ENCODE peak calls at places on chromosome 20, in nine cellular contexts. D is effector memory CD4-positive, alpha-beta T cell; S is brain microvascular endothelial cell; C is caudate nucleus; T is SK-N-SH; K is breast epithelium; E is right lobe of liver; G is psoas muscle; A is A549. Y is an unnamed sample.

GRCh38 chr20:53869466-53870258 is 200.7 kb downstream of the BCAS1 start:
- DNase-seq in D (peak), C (no peak), A (peak), K (peak), S (peak), G (no peak), T (peak), E (no peak), Y (peak)

GRCh38 chr20:54556406-54556805 is 81.0 kb downstream of the DOK5 start:
- DNase-seq in K (no peak), E (no peak), D (no peak), C (no peak), A (no peak), T (no peak), G (no peak), S (no peak), Y (no peak)

GRCh38 chr20:8389381-8390368 is 257.6 kb downstream of the PLCB1 start:
- DNase-seq in T (peak), C (no peak), E (no peak), K (no peak), D (no peak), G (no peak), S (no peak), A (peak), Y (no peak)

GRCh38 chr20:49452011-49452482 is 30.4 kb downstream of the KCNB1 start:
- DNase-seq in A (no peak), E (peak), C (no peak), D (no peak), S (no peak), T (no peak), K (peak), G (peak), Y (no peak)

GRCh38 chr20:51019598-51020592 is 3.0 kb downstream of the KCNG1 start:
- DNase-seq in T (peak), K (no peak), E (no peak), A (no peak), G (no peak), D (no peak), S (no peak), C (no peak), Y (no peak)

GRCh38 chr20:13292486-13292885 is 71.4 kb downstream of the ISM1 start:
- DNase-seq in E (no peak), T (no peak), K (no peak), C (no peak), A (no peak), S (no peak), D (no peak), G (no peak), Y (no peak)

GRCh38 chr20:57660510-57661199 is 40.4 kb upstream of the ZBP1 start:
- DNase-seq in A (no peak), K (peak), C (no peak), D (no peak), E (peak), S (no peak), G (peak), T (peak), Y (no peak)

GRCh38 chr20:51220293-51220706 is 197.4 kb upstream of the KCNG1 start:
- DNase-seq in A (peak), C (peak), S (no peak), D (no peak), K (no peak), E (no peak), G (no peak), T (peak), Y (no peak)

GRCh38 chr20:59342017-59342957 is 41.9 kb downstream of the EDN3 start:
- DNase-seq in D (no peak), A (no peak), E (no peak), S (no peak), T (no peak), C (no peak), K (no peak), G (no peak), Y (no peak)
- H3K27ac ChIP-seq in D (no peak), A (no peak), E (no peak), S (no peak), T (no peak), C (no peak), K (no peak), G (no peak), Y (no peak)

GRCh38 chr20:6956574-6956973 is 189.1 kb downstream of the BMP2 start:
- DNase-seq in C (no peak), E (no peak), D (no peak), G (no peak), A (no peak), T (no peak), S (no peak), K (no peak), Y (peak)

GRCh38 chr20:6956056-6956455 is 188.6 kb downstream of the BMP2 start:
- DNase-seq in E (no peak), D (no peak), G (no peak), K (no peak), S (no peak), A (no peak), C (no peak), T (no peak), Y (no peak)

GRCh38 chr20:6954219-6954618 is 186.7 kb downstream of the BMP2 start:
- DNase-seq in A (no peak), T (no peak), D (no peak), G (no peak), K (no peak), S (no peak), C (no peak), E (no peak), Y (no peak)

GRCh38 chr20:6953611-6954010 is 186.1 kb downstream of the BMP2 start:
- DNase-seq in E (no peak), S (no peak), K (no peak), G (no peak), T (no peak), A (no peak), D (no peak), C (no peak), Y (no peak)
- H3K27ac ChIP-seq in E (no peak), S (no peak), K (no peak), G (no peak), T (no peak), A (no peak), D (no peak), C (no peak), Y (no peak)

GRCh38 chr20:38092260-38092857 is 58.8 kb downstream of the RPRD1B start:
- DNase-seq in T (no peak), G (no peak), A (no peak), D (no peak), E (no peak), K (no peak), C (no peak), S (no peak), Y (no peak)
- H3K27ac ChIP-seq in T (no peak), G (peak), A (no peak), D (no peak), E (no peak), K (no peak), C (no peak), S (peak), Y (no peak)

GRCh38 chr20:647479-648019 is 5.5 kb downstream of the SRXN1 start:
- DNase-seq in A (no peak), C (no peak), S (no peak), K (no peak), T (no peak), E (no peak), D (no peak), G (no peak), Y (no peak)
- H3K27ac ChIP-seq in A (no peak), C (no peak), S (no peak), K (no peak), T (no peak), E (no peak), D (no peak), G (no peak), Y (no peak)

DNA sequence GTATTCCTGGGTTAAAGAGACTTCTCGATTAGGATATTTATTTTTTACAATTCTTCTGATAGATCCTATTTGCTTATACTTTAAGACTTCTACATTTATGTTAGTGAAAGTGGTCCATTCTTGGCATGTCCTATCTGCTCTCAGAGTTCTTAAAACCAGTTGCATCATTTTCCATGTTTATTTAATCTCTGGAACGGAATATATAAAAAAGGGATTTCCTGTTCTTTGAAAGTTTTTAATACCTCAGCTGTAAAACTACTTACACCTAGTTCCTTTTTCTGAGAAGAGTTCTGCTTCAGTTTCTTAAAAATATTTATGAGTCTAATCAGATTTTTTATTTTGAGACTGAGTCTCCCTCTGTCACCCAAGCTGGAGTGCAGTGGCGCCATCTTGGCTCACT is 18.0 kb upstream of the MYL9 start:
- DNase-seq in T (no peak), C (no peak), G (no peak), A (no peak), S (no peak), K (no peak), D (no peak), E (no peak), Y (no peak)
- H3K27ac ChIP-seq in T (no peak), C (no peak), G (no peak), A (no peak), S (no peak), K (no peak), D (no peak), E (no peak), Y (no peak)

DNA sequence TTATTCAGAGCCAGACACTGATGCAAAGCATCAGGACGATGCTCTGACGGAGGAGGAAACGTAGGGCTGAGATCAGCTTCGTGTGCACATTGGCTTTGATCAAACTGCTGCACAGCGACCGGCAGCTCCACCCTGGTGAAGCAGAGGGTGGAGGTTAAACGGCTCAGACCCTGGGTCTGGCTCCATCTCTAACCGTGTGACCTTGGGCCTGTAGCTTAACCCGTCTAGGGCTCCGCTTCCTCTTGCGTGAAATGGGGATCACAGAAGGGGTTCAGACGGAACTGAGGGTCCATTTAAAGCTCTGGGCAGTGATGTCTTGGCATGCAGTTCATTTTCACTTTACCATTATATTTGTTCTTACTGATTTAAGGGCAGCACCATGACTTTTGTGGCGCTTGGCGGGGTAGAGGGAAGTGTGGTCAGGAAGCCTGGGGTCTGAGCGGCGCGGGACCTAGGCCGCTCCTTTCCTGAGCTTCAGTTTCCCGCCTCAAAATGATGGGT is 639 bp downstream of the RBL1 start:
- DNase-seq in S (no peak), G (no peak), K (no peak), A (no peak), T (peak), D (peak), E (no peak), C (no peak), Y (no peak)
- H3K27ac ChIP-seq in S (no peak), G (peak), K (peak), A (peak), T (peak), D (peak), E (no peak), C (no peak), Y (no peak)

GRCh38 chr20:37314099-37314498 is 24.6 kb downstream of the MANBAL start:
- DNase-seq in A (no peak), C (no peak), K (no peak), G (no peak), E (no peak), S (no peak), D (no peak), T (peak), Y (no peak)
- H3K27ac ChIP-seq in A (no peak), C (no peak), K (peak), G (peak), E (peak), S (peak), D (no peak), T (no peak), Y (no peak)

GRCh38 chr20:24894488-24894887 is 54.6 kb upstream of the CST7 start:
- DNase-seq in E (no peak), C (no peak), D (no peak), T (no peak), K (no peak), A (no peak), G (no peak), S (no peak), Y (no peak)

GRCh38 chr20:24890286-24890685 is 58.8 kb upstream of the CST7 start:
- DNase-seq in K (no peak), E (no peak), S (no peak), D (no peak), T (no peak), C (no peak), G (no peak), A (no peak), Y (no peak)

GRCh38 chr20:24892931-24893330 is 56.1 kb upstream of the CST7 start:
- DNase-seq in K (no peak), D (no peak), S (no peak), C (no peak), A (no peak), E (no peak), T (no peak), G (no peak), Y (no peak)

GRCh38 chr20:24891546-24892393 is 57.3 kb upstream of the CST7 start:
- DNase-seq in D (no peak), G (no peak), C (no peak), E (no peak), A (no peak), T (no peak), K (no peak), S (no peak), Y (no peak)

DNA sequence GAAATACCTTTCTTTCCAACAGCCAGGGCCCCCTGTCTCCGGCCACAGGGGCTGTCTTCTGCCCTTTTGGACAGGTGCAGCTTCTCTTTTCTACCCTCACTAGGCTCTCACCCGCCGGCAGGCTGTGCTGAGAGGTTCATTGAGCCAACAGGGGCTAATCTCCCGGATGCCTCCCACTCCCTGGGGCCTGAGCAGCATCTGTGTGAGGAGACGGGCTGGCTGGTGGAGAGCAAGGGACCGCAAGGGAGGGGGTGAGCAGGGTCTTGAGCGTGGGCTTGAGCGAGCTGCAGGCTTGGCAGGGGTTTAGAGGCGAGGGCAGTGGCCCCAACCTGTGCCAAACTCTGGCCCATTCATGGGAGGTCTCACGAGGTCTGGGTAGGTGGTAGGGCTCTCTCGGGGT is 56.5 kb upstream of the CST7 start:
- DNase-seq in G (no peak), A (no peak), D (no peak), C (no peak), T (no peak), S (no peak), K (no peak), E (no peak), Y (no peak)
- H3K27ac ChIP-seq in G (no peak), A (no peak), D (no peak), C (no peak), T (no peak), S (no peak), K (no peak), E (no peak), Y (no peak)

GRCh38 chr20:1866834-1867233 is 28.4 kb upstream of the SIRPA start:
- DNase-seq in A (no peak), T (no peak), C (no peak), S (no peak), G (no peak), D (no peak), K (no peak), E (no peak), Y (no peak)
- H3K27ac ChIP-seq in A (no peak), T (no peak), C (no peak), S (no peak), G (no peak), D (no peak), K (no peak), E (no peak), Y (no peak)

Y was measured in epithelial cell of prostate.